ENCODE peak calls at places on chromosomes 3 and 15, in nine cellular contexts. J is GM10248, V is endothelial cell, H is breast epithelium, B is uterus, L is transverse colon, K is HCT116, A is K562, U is stomach. R is an unnamed sample.

GRCh38 chr3:58608648-58609047 is 31.5 kb upstream of the FAM107A start:
- DNase-seq in J (no peak), B (no peak), A (no peak), L (no peak), K (no peak), H (no peak), U (no peak), V (no peak), R (no peak)

GRCh38 chr15:87576486-87577176 is 679.9 kb downstream of the NTRK3 start:
- DNase-seq in B (no peak), H (no peak), U (no peak), A (no peak), V (no peak), J (no peak), K (no peak), L (no peak), R (no peak)

GRCh38 chr15:42090375-42090774 is 4.0 kb downstream of the PLA2G4D start:
- DNase-seq in J (no peak), V (no peak), L (peak), K (no peak), H (no peak), A (no peak), B (no peak), U (peak), R (no peak)

GRCh38 chr3:67610458-67610857 is 44.0 kb downstream of the SUCLG2 start:
- DNase-seq in J (no peak), K (no peak), H (no peak), A (no peak), L (no peak), B (no peak), U (no peak), V (no peak), R (no peak)

GRCh38 chr15:85282504-85283115 is 97.8 kb upstream of the AKAP13 start:
- DNase-seq in B (no peak), J (no peak), V (no peak), L (no peak), H (no peak), A (no peak), K (no peak), U (no peak), R (no peak)

GRCh38 chr15:34122771-34123183 is 20.9 kb downstream of the PGBD4 start:
- DNase-seq in L (no peak), H (no peak), J (peak), B (no peak), U (no peak), V (no peak), A (no peak), K (no peak), R (peak)

GRCh38 chr3:50592568-50592967 is 19.0 kb downstream of the CISH start:
- DNase-seq in L (no peak), U (no peak), H (no peak), A (peak), V (no peak), B (no peak), J (no peak), K (no peak), R (no peak)

GRCh38 chr3:162729686-162730085 is 1233.1 kb downstream of the OTOL1 start:
- DNase-seq in J (no peak), L (no peak), H (no peak), A (no peak), V (no peak), U (no peak), K (no peak), B (no peak), R (no peak)

GRCh38 chr3:51819709-51820406 is 40.8 kb upstream of the IQCF6 start:
- DNase-seq in V (peak), L (no peak), H (no peak), A (peak), J (peak), B (no peak), K (peak), U (no peak), R (no peak)

GRCh38 chr3:10011644-10012043 is 14.6 kb upstream of the FANCD2 start:
- DNase-seq in V (no peak), U (no peak), A (no peak), K (no peak), H (no peak), L (no peak), J (no peak), B (no peak), R (no peak)

GRCh38 chr3:153090973-153091372 is 71.1 kb upstream of the RAP2B start:
- DNase-seq in K (no peak), V (no peak), L (no peak), U (no peak), H (no peak), B (no peak), A (no peak), J (no peak), R (no peak)

GRCh38 chr3:8554725-8555621 is 53.4 kb downstream of the LMCD1 start:
- DNase-seq in U (no peak), H (no peak), J (no peak), L (no peak), A (no peak), K (no peak), B (peak), V (no peak), R (no peak)

GRCh38 chr15:81174125-81174524 is 22.6 kb upstream of the IL16 start:
- DNase-seq in V (no peak), U (no peak), A (no peak), B (no peak), K (no peak), J (no peak), H (no peak), L (no peak), R (no peak)

GRCh38 chr3:27360113-27361078 is 8.8 kb downstream of the NEK10 start:
- DNase-seq in B (no peak), K (no peak), V (no peak), U (peak), L (peak), H (no peak), J (no peak), A (no peak), R (no peak)

GRCh38 chr3:166455724-166456123 is 618.5 kb upstream of the BCHE start:
- DNase-seq in H (no peak), V (no peak), K (no peak), L (no peak), J (no peak), B (no peak), A (no peak), U (no peak), R (no peak)

GRCh38 chr15:50355980-50356379 is 982 bp upstream of the GABPB1 start:
- DNase-seq in V (no peak), K (no peak), U (no peak), H (no peak), L (no peak), A (no peak), B (no peak), J (no peak), R (no peak)

GRCh38 chr3:120471643-120472042 is 20.9 kb upstream of the FSTL1 start:
- DNase-seq in L (no peak), H (no peak), K (no peak), B (no peak), A (no peak), J (no peak), U (no peak), V (no peak), R (no peak)

GRCh38 chr15:45333550-45333949 is 44.8 kb downstream of the GATM start:
- DNase-seq in B (peak), A (no peak), V (no peak), U (peak), K (no peak), L (peak), J (no peak), H (no peak), R (no peak)

GRCh38 chr3:95394286-95394685 is 1331.4 kb downstream of the NSUN3 start:
- DNase-seq in J (no peak), H (no peak), B (no peak), L (no peak), U (no peak), K (no peak), V (no peak), A (no peak), R (no peak)

GRCh38 chr3:32082727-32083126 is 23.7 kb upstream of the GPD1L start:
- DNase-seq in K (no peak), J (no peak), L (peak), H (no peak), U (no peak), A (no peak), V (no peak), B (no peak), R (no peak)

GRCh38 chr3:122063908-122064307 is 8.7 kb downstream of the CD86 start:
- DNase-seq in H (no peak), L (no peak), V (no peak), B (no peak), K (no peak), J (no peak), U (no peak), A (no peak), R (no peak)

GRCh38 chr3:117928836-117929235 is 1105.8 kb downstream of the IGSF11 start:
- DNase-seq in B (no peak), K (no peak), J (no peak), U (no peak), A (no peak), L (no peak), H (no peak), V (no peak), R (no peak)

GRCh38 chr15:63933522-63933921 is 99.8 kb upstream of the HERC1 start:
- DNase-seq in U (no peak), K (peak), A (no peak), J (no peak), B (no peak), L (no peak), V (no peak), H (no peak), R (no peak)

GRCh38 chr3:129518048-129518570 is 10.3 kb upstream of the RHO start:
- DNase-seq in K (no peak), U (no peak), A (no peak), B (no peak), J (no peak), H (no peak), L (no peak), V (no peak), R (no peak)

GRCh38 chr15:57064033-57064432 is 145.6 kb downstream of the TCF12 start:
- DNase-seq in L (no peak), U (no peak), A (no peak), H (no peak), B (no peak), V (no peak), K (no peak), J (no peak), R (no peak)

GRCh38 chr3:134364936-134365765 is 9.1 kb downstream of the AMOTL2 start:
- DNase-seq in L (no peak), B (no peak), J (no peak), H (peak), V (no peak), A (no peak), K (no peak), U (no peak), R (no peak)

GRCh38 chr3:111277226-111277625 is 205.6 kb downstream of the NECTIN3 start:
- DNase-seq in U (no peak), J (no peak), V (no peak), L (no peak), K (no peak), B (no peak), A (no peak), H (no peak), R (peak)

DNA sequence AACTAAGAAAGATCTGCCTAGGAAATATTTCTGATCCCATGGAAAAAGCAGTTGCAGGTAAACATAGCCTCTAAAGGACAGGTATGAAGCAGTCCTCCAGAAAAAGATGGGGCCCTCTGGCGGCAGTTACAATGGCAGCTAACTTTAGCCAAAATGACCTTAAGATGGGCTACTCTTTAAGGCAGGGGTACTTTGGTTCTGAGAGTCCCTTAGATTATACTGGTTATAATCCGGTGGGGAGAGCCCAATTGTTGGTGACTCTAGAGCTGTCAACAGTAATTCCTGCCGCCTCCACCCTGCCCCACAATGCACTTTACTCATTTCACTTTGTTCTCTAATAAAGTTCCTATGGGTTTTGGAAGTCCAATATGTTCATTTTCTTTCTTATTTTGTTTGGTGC is 412.8 kb upstream of the WNT5A start:
- DNase-seq in L (no peak), V (peak), J (peak), K (no peak), H (no peak), U (no peak), A (peak), B (no peak), R (no peak)
- TF ChIP-seq CTCF in L (no peak), V (peak), J (peak), K (peak), H (no peak), U (no peak), A (peak), B (no peak), R (peak)

GRCh38 chr3:17979248-17979647 is 236.8 kb upstream of the TBC1D5 start:
- DNase-seq in V (peak), B (no peak), L (peak), U (no peak), A (no peak), H (no peak), J (no peak), K (no peak), R (no peak)
- TF ChIP-seq CTCF in V (no peak), B (no peak), L (peak), U (no peak), A (no peak), H (no peak), J (no peak), K (no peak), R (peak)

DNA sequence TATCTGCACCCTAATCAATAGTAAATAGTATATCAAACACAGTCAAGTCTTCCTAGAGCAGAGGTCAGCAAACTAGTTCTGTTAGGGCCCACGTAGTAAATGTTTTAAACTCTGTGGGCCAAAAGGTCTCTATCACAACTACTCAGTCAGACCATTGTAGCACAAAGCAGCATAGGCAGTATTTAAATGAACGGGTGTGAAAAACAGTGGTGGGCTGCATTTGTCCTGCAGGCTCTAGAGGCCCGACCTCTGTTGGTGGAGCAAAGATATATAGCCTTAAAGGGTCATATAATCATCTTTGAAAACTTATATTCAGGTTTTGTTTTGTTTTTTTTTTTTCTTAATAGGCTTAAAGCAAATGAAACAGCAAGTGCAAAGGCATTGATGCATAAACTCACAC is 326.4 kb upstream of the TRIM42 start:
- DNase-seq in K (no peak), U (no peak), A (no peak), B (no peak), H (no peak), J (no peak), L (no peak), V (no peak), R (no peak)
- TF ChIP-seq CTCF in K (no peak), U (no peak), A (no peak), B (no peak), H (no peak), J (no peak), L (no peak), V (no peak), R (no peak)

GRCh38 chr3:142267269-142267668 is 41.9 kb upstream of the GK5 start:
- DNase-seq in J (no peak), K (no peak), B (no peak), U (no peak), H (no peak), L (no peak), V (no peak), A (no peak), R (no peak)

GRCh38 chr3:142273501-142273900 is 48.1 kb upstream of the GK5 start:
- DNase-seq in U (no peak), J (no peak), A (no peak), L (no peak), B (no peak), H (no peak), V (no peak), K (no peak), R (no peak)

GRCh38 chr3:142272200-142272891 is 47.0 kb upstream of the GK5 start:
- DNase-seq in H (no peak), V (no peak), K (no peak), J (no peak), L (no peak), U (no peak), B (no peak), A (no peak), R (no peak)

GRCh38 chr3:142269777-142270176 is 44.4 kb upstream of the GK5 start:
- DNase-seq in V (no peak), A (no peak), U (no peak), H (no peak), J (no peak), K (no peak), B (no peak), L (no peak), R (no peak)

DNA sequence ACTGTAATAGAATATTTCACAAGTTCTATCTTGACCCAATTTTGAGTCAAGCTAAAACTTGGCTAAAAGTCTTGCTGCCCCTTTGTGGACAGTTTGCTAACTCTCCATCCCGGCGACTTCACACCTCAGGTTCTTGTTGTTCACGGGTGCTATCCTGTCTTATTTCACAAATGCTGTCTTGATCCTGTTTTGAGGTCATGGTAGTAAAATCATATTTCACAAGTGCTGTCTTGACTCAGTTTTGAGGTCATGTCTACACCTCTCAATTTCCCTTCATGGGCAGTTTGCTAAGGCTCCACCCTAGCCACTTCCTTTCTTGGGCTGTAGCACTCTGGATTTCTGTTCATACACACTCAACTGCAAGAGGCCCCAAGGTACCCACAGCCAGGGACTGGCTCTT is 45.0 kb upstream of the GK5 start:
- DNase-seq in H (no peak), B (no peak), U (no peak), J (no peak), A (no peak), L (no peak), V (no peak), K (no peak), R (no peak)
- TF ChIP-seq CTCF in H (no peak), B (no peak), U (no peak), J (no peak), A (no peak), L (no peak), V (no peak), K (no peak), R (no peak)

R was measured in retinal pigment epithelial cell.